ENCODE peak calls at places on chromosomes 11 and 22, in seven cellular contexts. R is GM19239, X is NCI-H524, Y is immature natural killer cell, H is IMR-90, O is lower leg skin, L is OCI-LY7. U is an unnamed sample.

GRCh38 chr22:38973289-38974169 is 8.6 kb upstream of the APOBEC3B start:
- DNase-seq in R (peak), X (peak), O (no peak), H (peak), Y (peak), L (peak), U (no peak)

GRCh38 chr11:115693002-115693401 is 188.8 kb upstream of the CADM1 start:
- DNase-seq in H (no peak), Y (no peak), O (no peak), R (no peak), X (no peak), L (no peak), U (no peak)

GRCh38 chr11:116066777-116067176 is 562.6 kb upstream of the CADM1 start:
- DNase-seq in O (no peak), Y (no peak), R (no peak), L (no peak), X (no peak), H (no peak), U (no peak)

GRCh38 chr22:19959043-19959586 is 17.5 kb upstream of the TXNRD2 start:
- DNase-seq in X (no peak), R (no peak), Y (no peak), L (no peak), O (no peak), H (peak), U (peak)

GRCh38 chr22:47049078-47049609 is 286.7 kb downstream of the TBC1D22A start:
- DNase-seq in Y (no peak), X (no peak), L (no peak), O (no peak), R (no peak), H (no peak), U (no peak)

GRCh38 chr11:44709281-44709562 is 17.5 kb upstream of the TSPAN18 start:
- DNase-seq in R (no peak), X (no peak), H (no peak), O (no peak), L (no peak), Y (no peak), U (no peak)

GRCh38 chr11:66835762-66836405 is 7.4 kb upstream of the RCE1 start:
- DNase-seq in O (no peak), H (peak), R (no peak), Y (no peak), L (no peak), X (no peak), U (peak)

GRCh38 chr11:64607381-64608259 is 16.6 kb downstream of the SLC22A12 start:
- DNase-seq in R (no peak), X (no peak), Y (no peak), L (no peak), H (peak), O (no peak), U (no peak)

GRCh38 chr11:109994896-109995295 is 98.3 kb upstream of the ZC3H12C start:
- DNase-seq in O (no peak), Y (no peak), R (no peak), X (no peak), H (no peak), L (no peak), U (no peak)

GRCh38 chr22:32627091-32627490 is 152.5 kb downstream of the FBXO7 start:
- DNase-seq in R (no peak), X (no peak), O (no peak), Y (no peak), L (no peak), H (no peak), U (no peak)

GRCh38 chr22:36215976-36216375 is 14.4 kb upstream of the APOL4 start:
- DNase-seq in O (no peak), X (no peak), L (no peak), R (no peak), H (no peak), Y (no peak), U (no peak)

GRCh38 chr22:46581580-46582244 is 38.5 kb upstream of the GRAMD4 start:
- DNase-seq in O (no peak), R (no peak), Y (no peak), L (no peak), X (no peak), H (no peak), U (no peak)

GRCh38 chr22:39960791-39961746 is 872 bp downstream of the TMA7B start:
- DNase-seq in H (peak), L (no peak), O (no peak), R (peak), X (no peak), Y (peak), U (no peak)

GRCh38 chr11:26712497-26712896 is 9.4 kb downstream of the SLC5A12 start:
- DNase-seq in Y (no peak), L (no peak), O (no peak), X (no peak), R (no peak), H (no peak), U (no peak)

GRCh38 chr22:37019309-37020191 is at the start of the genes MPST and TST:
- DNase-seq in L (peak), O (peak), R (peak), Y (peak), X (peak), H (peak), U (peak)

GRCh38 chr22:50705219-50705691 is 32.6 kb downstream of the SHANK3 start:
- DNase-seq in O (no peak), R (no peak), X (peak), L (no peak), Y (no peak), H (peak), U (no peak)

GRCh38 chr11:86800956-86801264 is 568 bp downstream of the PRSS23 start:
- DNase-seq in O (no peak), Y (no peak), H (no peak), R (no peak), X (no peak), L (no peak), U (no peak)

U was measured in Caki2.